ENCODE peak calls at places on chromosome 20, in five cellular contexts. T is PC-9; L is colonic mucosa; H is stimulated activated naive CD8-positive, alpha-beta T cell treated with anti-CD3 and anti-CD28 coated beads, Interleukin-15, amount 100 ng/mL, for 72 hours; A is activated CD8-positive, alpha-beta memory T cell treated with anti-CD3 and anti-CD28 coated beads for 4 hours. M is an unnamed sample.

GRCh38 chr20:57785720-57786119 is 75.9 kb upstream of the PMEPA1 start:
- DNase-seq in T (no peak), L (no peak), H (no peak), A (no peak), M (no peak)

GRCh38 chr20:52484438-52484837 is 292.9 kb upstream of the ZFP64 start:
- DNase-seq in T (no peak), L (no peak), H (no peak), A (no peak), M (no peak)

GRCh38 chr20:40848530-40848929 is 159.5 kb upstream of the MAFB start:
- DNase-seq in T (no peak), L (no peak), H (no peak), A (no peak), M (no peak)

GRCh38 chr20:46810442-46811327 is 84.0 kb upstream of the EYA2 start:
- DNase-seq in T (no peak), L (peak; percentile 25), H (no peak), A (no peak), M (no peak)

GRCh38 chr20:63941282-63942060 is 14.7 kb downstream of the UCKL1 start:
- DNase-seq in T (no peak), L (peak; percentile 58), H (peak; percentile 51), A (no peak), M (no peak)

GRCh38 chr20:25233016-25233772 is 14.7 kb upstream of the PYGB start:
- DNase-seq in T (peak; percentile 88), L (peak; percentile 94), H (no peak), A (no peak), M (no peak)

GRCh38 chr20:35661908-35662307 is 2.8 kb downstream of the CPNE1 start:
- DNase-seq in T (no peak), L (no peak), H (no peak), A (no peak), M (no peak)

GRCh38 chr20:24653306-24653705 is 183.9 kb downstream of the SYNDIG1 start:
- DNase-seq in T (no peak), L (no peak), H (no peak), A (no peak), M (no peak)

GRCh38 chr20:8218861-8219260 is 86.8 kb downstream of the PLCB1 start:
- DNase-seq in T (no peak), L (no peak), H (no peak), A (no peak), M (no peak)

GRCh38 chr20:24756292-24757025 is 192.6 kb upstream of the CST7 start:
- DNase-seq in T (no peak), L (no peak), H (no peak), A (no peak), M (no peak)

GRCh38 chr20:23686046-23686750 is 2.6 kb downstream of the CST4 start:
- DNase-seq in T (no peak), L (no peak), H (no peak), A (no peak), M (no peak)

GRCh38 chr20:32509639-32510066 is 75.5 kb downstream of the NOL4L start:
- DNase-seq in T (peak; percentile 14), L (no peak), H (peak; percentile 64), A (peak; percentile 38), M (no peak)

GRCh38 chr20:41242807-41243206 is 74.7 kb downstream of the ZHX3 start:
- DNase-seq in T (no peak), L (no peak), H (no peak), A (no peak), M (no peak)

GRCh38 chr20:54004397-54004940 is 65.9 kb downstream of the BCAS1 start:
- DNase-seq in T (no peak), L (no peak), H (peak; percentile 10), A (no peak), M (peak; percentile 11)

GRCh38 chr20:38534756-38535155 is 46.2 kb upstream of the ADIG start:
- DNase-seq in T (no peak), L (no peak), H (no peak), A (peak; percentile 3), M (no peak)

GRCh38 chr20:9581509-9581908 is 67.1 kb downstream of the LAMP5 start:
- DNase-seq in T (no peak), L (no peak), H (no peak), A (no peak), M (no peak)

GRCh38 chr20:723756-724155 is 44.5 kb downstream of the SLC52A3 start:
- DNase-seq in T (no peak), L (no peak), H (no peak), A (no peak), M (no peak)

GRCh38 chr20:32336918-32337347 is 21.2 kb upstream of the ASXL1 start:
- DNase-seq in T (no peak), L (no peak), H (no peak), A (no peak), M (no peak)

GRCh38 chr20:49685161-49685601 is 28.5 kb downstream of the B4GALT5 start:
- DNase-seq in T (no peak), L (no peak), H (no peak), A (no peak), M (no peak)

GRCh38 chr20:35092524-35093244 is at the start of gene TRPC4AP:
- DNase-seq in T (peak; percentile 93), L (peak; percentile 87), H (peak; percentile 91), A (peak; percentile 77), M (peak; percentile 86)

GRCh38 chr20:58001381-58001780 is 227.1 kb downstream of the ANKRD60 start:
- DNase-seq in T (no peak), L (no peak), H (no peak), A (no peak), M (no peak)

GRCh38 chr20:17680128-17680835 is 1.8 kb downstream of the RRBP1 start:
- DNase-seq in T (peak; percentile 76), L (peak; percentile 82), H (no peak), A (no peak), M (no peak)

GRCh38 chr20:6583134-6583738 is 184.2 kb upstream of the BMP2 start:
- DNase-seq in T (peak; percentile 4), L (peak; percentile 49), H (no peak), A (no peak), M (no peak)

M was measured in stimulated activated naive B cell treated with anti-CD40 and anti-IgM and Interleukin-4, amounts not matched to agents 10 μg/mL and 1 μg/mL and 100 μg/mL, for 72 hours.